ENCODE peak calls at places on chromosome 11, in four cellular contexts. P is K562, N is H1, T is stomach. M is an unnamed sample.

GRCh38 chr11:11969380-11970215 is 38.8 kb downstream of the DKK3 start:
- DNase-seq in P (no peak), N (no peak), T (peak; percentile 23), M (no peak)

GRCh38 chr11:131331546-131331945 is 38.9 kb upstream of the NTM start:
- DNase-seq in P (no peak), N (no peak), T (no peak), M (no peak)

GRCh38 chr11:9664276-9665171 is 647 bp downstream of the SWAP70 start:
- DNase-seq in P (no peak), N (no peak), T (peak; percentile 48), M (peak; percentile 61)

GRCh38 chr11:14668733-14669301 is 25.2 kb downstream of the PDE3B start:
- DNase-seq in P (peak; percentile 24), N (no peak), T (no peak), M (no peak)

GRCh38 chr11:44590769-44591168 is 25.3 kb downstream of the CD82 start:
- DNase-seq in P (no peak), N (no peak), T (no peak), M (no peak)

GRCh38 chr11:126891556-126892217 is 108.9 kb downstream of the KIRREL3 start:
- DNase-seq in P (no peak), N (no peak), T (no peak), M (no peak)

GRCh38 chr11:32224580-32224979 is 133.7 kb downstream of the RCN1 start:
- DNase-seq in P (no peak), N (no peak), T (no peak), M (no peak)

GRCh38 chr11:57901756-57902155 is 121.9 kb upstream of the OR9Q1 start:
- DNase-seq in P (peak; percentile 28), N (no peak), T (no peak), M (no peak)

GRCh38 chr11:10019906-10020682 is 273.9 kb downstream of the SBF2 start:
- DNase-seq in P (no peak), N (no peak), T (peak; percentile 44), M (peak; percentile 41)

GRCh38 chr11:71129624-71130023 is 122.8 kb downstream of the SHANK2 start:
- DNase-seq in P (no peak), N (no peak), T (no peak), M (no peak)

GRCh38 chr11:15830730-15831443 is 525.5 kb downstream of the SOX6 start:
- DNase-seq in P (no peak), N (no peak), T (no peak), M (no peak)

GRCh38 chr11:61961570-61962212 is 5.7 kb downstream of the FTH1 start:
- DNase-seq in P (no peak), N (no peak), T (peak; percentile 67), M (peak; percentile 60)

GRCh38 chr11:120178441-120179070 is 32.3 kb upstream of the OAF start:
- DNase-seq in P (no peak), N (no peak), T (no peak), M (no peak)

GRCh38 chr11:36077886-36078685 is 134.2 kb downstream of the LDLRAD3 start:
- DNase-seq in P (no peak), N (no peak), T (no peak), M (no peak)

GRCh38 chr11:76658231-76658630 is 12.3 kb downstream of the LRRC32 start:
- DNase-seq in P (no peak), N (no peak), T (no peak), M (peak; percentile 3)

GRCh38 chr11:120350637-120351036 is 14.4 kb downstream of the ARHGEF12 start:
- DNase-seq in P (no peak), N (no peak), T (no peak), M (no peak)

GRCh38 chr11:47233989-47234668 is 14.5 kb downstream of the ACP2 start:
- DNase-seq in P (peak; percentile 15), N (no peak), T (no peak), M (peak; percentile 24)

GRCh38 chr11:16603890-16604783 is 134.3 kb upstream of the C11orf58 start:
- DNase-seq in P (peak; percentile 60), N (peak; percentile 63), T (peak; percentile 35), M (peak; percentile 46)

GRCh38 chr11:69702769-69703510 is 882 bp downstream of the FGF19 start:
- DNase-seq in P (no peak), N (peak; percentile 78), T (no peak), M (no peak)

GRCh38 chr11:7603031-7603781 is 70.1 kb downstream of the CYB5R2 start:
- DNase-seq in P (no peak), N (no peak), T (no peak), M (no peak)

DNA sequence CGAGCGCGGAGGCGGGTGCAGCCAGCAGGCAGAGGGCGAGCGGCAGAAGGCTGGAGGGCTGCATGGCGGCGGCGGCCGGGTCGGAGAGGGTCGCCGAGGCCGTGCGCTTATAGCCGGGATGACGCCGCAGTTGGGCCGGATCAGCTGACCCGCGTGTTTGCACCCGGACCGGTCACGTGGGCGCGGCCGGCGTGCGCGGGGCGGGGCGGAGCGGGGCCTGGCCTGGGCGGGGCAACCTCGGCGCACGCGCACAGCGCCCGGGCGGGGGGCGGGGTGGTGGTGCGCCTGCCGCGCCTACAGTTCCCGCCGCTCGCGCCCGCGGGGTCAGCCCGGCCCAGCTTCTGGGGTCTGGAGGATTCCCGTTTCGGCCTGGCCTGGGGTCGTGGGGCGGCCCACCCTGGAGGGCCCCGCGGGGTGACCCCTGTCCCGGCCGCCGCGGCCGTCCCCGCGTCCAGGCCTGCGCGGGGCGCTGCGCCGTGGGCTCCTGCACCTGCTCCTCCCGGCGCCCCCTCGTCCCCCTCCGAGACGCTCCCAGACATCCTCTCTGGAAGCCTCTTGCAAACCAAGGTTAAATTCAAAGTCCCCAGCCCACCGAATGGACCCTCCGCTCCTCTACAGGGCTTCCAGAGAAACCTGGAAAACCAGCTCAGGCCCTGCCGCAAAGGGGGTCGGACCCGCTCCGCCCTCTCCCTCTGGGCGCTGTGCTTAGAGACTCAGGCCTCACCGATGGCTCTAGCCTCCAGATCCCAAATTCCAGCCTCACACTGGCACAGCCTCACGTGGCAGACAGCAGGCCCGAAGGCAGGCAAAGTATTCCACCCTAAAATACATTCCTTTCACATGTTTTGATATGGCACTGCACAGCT is at the start of gene CTSD:
- DNase-seq in P (peak; percentile 98), N (peak; percentile 96), T (peak; percentile 94), M (peak; percentile 93)
- TF ChIP-seq POLR2AphosphoS5 in P (no peak), N (peak; percentile 70), T (peak; percentile 93), M (peak; percentile 72)

GRCh38 chr11:65027213-65028067 is at the start of gene SNX15:
- DNase-seq in P (peak; percentile 92), N (peak; percentile 95), T (peak; percentile 93), M (peak; percentile 96)
- TF ChIP-seq EP300 in P (peak; percentile 23), N (peak; percentile 31), T (no peak), M (no peak)

GRCh38 chr11:28169816-28170215 is 61.6 kb downstream of the METTL15 start:
- DNase-seq in P (no peak), N (no peak), T (no peak), M (no peak)
- H3K9me3 ChIP-seq in P (no peaks in the 10 kb centered on the region), N (no peaks in the 10 kb centered on the region), T (no peaks in the 10 kb centered on the region), M (peaks cover 8% of the 10 kb centered on the region)

DNA sequence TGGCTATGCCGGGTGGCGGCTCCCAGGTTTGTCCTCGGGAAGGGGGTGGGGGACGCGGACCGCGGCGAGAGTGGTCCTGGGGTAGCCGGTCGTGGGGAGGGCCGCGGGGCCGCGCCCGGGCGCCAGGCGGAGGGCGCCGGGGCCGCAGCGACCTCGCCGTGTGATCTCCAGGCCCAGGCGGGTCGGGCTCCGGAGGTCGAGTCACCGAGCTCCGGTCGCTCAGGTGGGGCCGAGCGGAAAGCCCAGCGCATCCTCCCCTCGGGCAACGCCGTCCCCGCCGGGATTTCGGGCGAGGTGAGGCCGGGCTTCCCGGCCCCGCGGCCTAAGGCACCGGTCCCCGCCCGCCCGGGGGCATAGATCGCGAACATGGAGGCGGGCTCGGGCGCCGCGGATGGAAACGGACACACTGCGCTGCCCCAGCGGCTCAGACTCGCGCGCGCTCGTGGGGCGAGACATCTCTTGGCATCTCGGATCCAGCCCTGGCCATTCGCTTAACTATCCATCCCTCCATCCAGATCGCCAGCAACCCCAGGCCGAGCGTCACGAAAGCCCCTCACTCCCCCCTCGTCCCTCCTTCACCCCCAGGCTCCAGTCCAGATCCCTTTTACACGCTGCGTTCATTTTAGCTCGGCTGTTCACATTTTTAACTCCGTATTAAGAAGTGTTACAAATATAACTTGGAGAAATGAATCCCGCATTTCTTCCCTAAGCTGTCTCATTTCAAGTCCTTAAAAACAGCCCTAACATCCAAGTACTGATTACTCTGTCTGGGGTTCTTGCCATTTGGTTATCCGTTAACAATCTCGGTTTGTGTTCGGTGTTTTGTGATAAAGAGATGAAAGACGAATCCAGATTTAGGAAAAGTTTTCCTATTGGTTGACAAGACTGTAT is 460 bp downstream of the ZC3H12C start:
- DNase-seq in P (peak; percentile 31), N (peak; percentile 74), T (peak; percentile 56), M (peak; percentile 61)
- TF ChIP-seq POLR2AphosphoS5 in P (no peak), N (peak; percentile 55), T (no peak), M (peak; percentile 20)